ENCODE peak calls at places on chromosomes 2 and 18, in ten cellular contexts. U, W, C, D, Z, G, N, E, J and Q are unnamed samples.

GRCh38 chr2:2664989-2665833 is 334.1 kb upstream of the MYT1L start:
- DNase-seq in U (no peak), W (no peak), C (no peak), D (no peak), Z (no peak), G (no peak), N (no peak), E (no peak), J (no peak), Q (no peak)

GRCh38 chr2:121707920-121708361 is 28.7 kb downstream of the NIFK start:
- DNase-seq in U (no peak), W (no peak), C (peak), D (peak), Z (no peak), G (peak), N (no peak), E (no peak), J (no peak), Q (no peak)

GRCh38 chr2:189302274-189302948 is 122.8 kb upstream of the COL5A2 start:
- DNase-seq in U (no peak), W (no peak), C (no peak), D (no peak), Z (no peak), G (peak), N (no peak), E (no peak), J (no peak), Q (peak)

GRCh38 chr2:31384771-31385276 is 29.7 kb downstream of the XDH start:
- DNase-seq in U (no peak), W (no peak), C (no peak), D (no peak), Z (no peak), G (peak), N (no peak), E (peak), J (peak), Q (no peak)

GRCh38 chr18:24136967-24137373 is 1.9 kb upstream of the CABYR start:
- DNase-seq in U (no peak), W (no peak), C (no peak), D (no peak), Z (no peak), G (no peak), N (no peak), E (no peak), J (no peak), Q (no peak)

GRCh38 chr2:207632575-207633492 is 7.6 kb upstream of the METTL21A start:
- DNase-seq in U (no peak), W (no peak), C (no peak), D (peak), Z (no peak), G (peak), N (no peak), E (peak), J (peak), Q (peak)

GRCh38 chr18:23265691-23266399 is 130.6 kb downstream of the CABLES1 start:
- DNase-seq in U (no peak), W (no peak), C (no peak), D (no peak), Z (no peak), G (no peak), N (no peak), E (no peak), J (no peak), Q (peak)

GRCh38 chr2:36455011-36455410 is 99.4 kb downstream of the CRIM1 start:
- DNase-seq in U (no peak), W (no peak), C (no peak), D (no peak), Z (no peak), G (no peak), N (no peak), E (no peak), J (no peak), Q (no peak)

GRCh38 chr2:170747921-170748320 is 22.3 kb upstream of the ERICH2 start:
- DNase-seq in U (no peak), W (no peak), C (no peak), D (no peak), Z (no peak), G (peak), N (no peak), E (no peak), J (no peak), Q (peak)

GRCh38 chr18:78924301-78925192 is 55.1 kb upstream of the SALL3 start:
- DNase-seq in U (no peak), W (no peak), C (no peak), D (no peak), Z (no peak), G (no peak), N (no peak), E (no peak), J (no peak), Q (no peak)

GRCh38 chr2:109727929-109728447 is 66.1 kb upstream of the RGPD5 start:
- DNase-seq in U (no peak), W (no peak), C (no peak), D (no peak), Z (no peak), G (no peak), N (no peak), E (no peak), J (no peak), Q (no peak)

GRCh38 chr2:8496617-8497016 is 185.2 kb upstream of the ID2 start:
- DNase-seq in U (no peak), W (no peak), C (no peak), D (no peak), Z (no peak), G (no peak), N (no peak), E (no peak), J (no peak), Q (no peak)

GRCh38 chr2:227106845-227107759 is 56.9 kb downstream of the COL4A4 start:
- DNase-seq in U (peak), W (peak), C (peak), D (no peak), Z (no peak), G (peak), N (peak), E (peak), J (peak), Q (peak)

GRCh38 chr2:58107803-58108710 is 61.5 kb downstream of the VRK2 start:
- DNase-seq in U (no peak), W (no peak), C (no peak), D (no peak), Z (no peak), G (peak), N (no peak), E (peak), J (peak), Q (no peak)

GRCh38 chr2:216653931-216654365 is 20.7 kb downstream of the IGFBP2 start:
- DNase-seq in U (no peak), W (no peak), C (no peak), D (no peak), Z (no peak), G (no peak), N (no peak), E (no peak), J (no peak), Q (no peak)

GRCh38 chr2:55047677-55048299 is 2.5 kb downstream of the RTN4 start:
- DNase-seq in U (peak), W (no peak), C (peak), D (no peak), Z (no peak), G (peak), N (no peak), E (peak), J (no peak), Q (peak)

GRCh38 chr18:54961016-54961423 is 1.8 kb upstream of the CCDC68 start:
- DNase-seq in U (no peak), W (no peak), C (no peak), D (no peak), Z (no peak), G (no peak), N (no peak), E (no peak), J (no peak), Q (no peak)